ENCODE peak calls at places on chromosomes 11 and 22, in nine cellular contexts. P is cardiac muscle cell, S is ovary, L is BE2C, I is astrocyte, J is dorsolateral prefrontal cortex, G is upper lobe of right lung, U is hepatocyte, R is A673. W is an unnamed sample. For H3K27me3, the result is how much of the 10 kb centered on the place peaks cover.

GRCh38 chr11:6812391-6813005 is 13.0 kb upstream of the OR6A2 start:
- DNase-seq in S (no peak), R (peak), P (peak), J (no peak), U (peak), I (peak), L (peak), G (no peak), W (no peak)

GRCh38 chr11:58832246-58832645 is 12.3 kb downstream of the GLYATL2 start:
- DNase-seq in J (no peak), P (no peak), L (no peak), U (peak), I (peak), R (peak), S (no peak), G (no peak), W (no peak)

GRCh38 chr22:39314251-39314971 is 5.0 kb downstream of the RPL3 start:
- DNase-seq in S (no peak), I (no peak), P (no peak), G (no peak), R (no peak), J (no peak), L (peak), U (no peak), W (no peak)

GRCh38 chr11:27950339-27950738 is 157.6 kb downstream of the KIF18A start:
- DNase-seq in L (no peak), I (no peak), U (no peak), S (no peak), G (no peak), R (no peak), P (no peak), J (no peak), W (no peak)

GRCh38 chr22:30420401-30421178 is 5.0 kb upstream of the MTFP1 start:
- DNase-seq in I (peak), L (no peak), J (no peak), P (no peak), S (no peak), G (no peak), U (no peak), R (no peak), W (peak)

GRCh38 chr11:133919330-133920108 is 37.2 kb downstream of the IGSF9B start:
- DNase-seq in S (no peak), I (no peak), J (no peak), U (no peak), R (no peak), P (no peak), L (no peak), G (no peak), W (no peak)

GRCh38 chr11:83162377-83162776 is 5.4 kb downstream of the PCF11 start:
- DNase-seq in G (no peak), L (no peak), S (no peak), J (no peak), P (no peak), I (no peak), U (no peak), R (no peak), W (no peak)

GRCh38 chr11:133894956-133895549 is 49.7 kb upstream of the SPATA19 start:
- DNase-seq in S (no peak), I (peak), L (no peak), G (no peak), P (peak), R (no peak), U (no peak), J (no peak), W (no peak)

GRCh38 chr11:71440021-71440755 is 8.0 kb downstream of the DHCR7 start:
- DNase-seq in J (no peak), I (no peak), U (no peak), R (no peak), L (no peak), G (no peak), P (no peak), S (no peak), W (no peak)

GRCh38 chr11:35144103-35144741 is 5.3 kb downstream of the CD44 start:
- DNase-seq in J (no peak), P (no peak), R (peak), S (no peak), I (peak), L (no peak), U (no peak), G (peak), W (no peak)

GRCh38 chr11:23590909-23591308 is 730.6 kb upstream of the CCDC179 start:
- DNase-seq in L (no peak), G (no peak), P (no peak), U (no peak), S (no peak), I (no peak), R (no peak), J (no peak), W (no peak)

GRCh38 chr22:49258107-49259010 is 569.3 kb downstream of the BRD1 start:
- DNase-seq in I (no peak), J (peak), S (no peak), U (no peak), L (no peak), R (no peak), P (no peak), G (no peak), W (no peak)

GRCh38 chr11:104704888-104705287 is 193.4 kb downstream of the CASP12 start:
- DNase-seq in U (no peak), G (no peak), L (no peak), J (no peak), S (no peak), R (no peak), I (no peak), P (no peak), W (no peak)

GRCh38 chr11:36131719-36132349 is 157.4 kb downstream of the COMMD9 start:
- DNase-seq in G (no peak), S (peak), J (peak), P (peak), R (peak), I (no peak), L (peak), U (peak), W (no peak)

GRCh38 chr11:134751161-134751560 is 339.1 kb upstream of the B3GAT1 start:
- DNase-seq in P (no peak), G (no peak), R (no peak), U (no peak), L (no peak), I (no peak), J (no peak), S (no peak), W (no peak)

GRCh38 chr11:93845181-93846092 is 5.0 kb downstream of the VSTM5 start:
- DNase-seq in P (no peak), R (no peak), U (no peak), S (no peak), L (no peak), J (no peak), I (peak), G (no peak), W (no peak)

GRCh38 chr11:20609727-20610707 is 10.6 kb downstream of the SLC6A5 start:
- DNase-seq in S (peak), P (peak), J (peak), I (peak), L (peak), G (peak), R (peak), U (peak), W (no peak)

GRCh38 chr11:2222479-2222878 is 47.9 kb downstream of the ASCL2 start:
- DNase-seq in G (no peak), U (no peak), J (no peak), I (no peak), L (no peak), S (no peak), R (no peak), P (no peak), W (no peak)

GRCh38 chr11:88175004-88175706 is at the start of gene RAB38:
- DNase-seq in J (no peak), G (peak), S (peak), I (peak), R (peak), U (peak), L (peak), P (peak), W (no peak)

GRCh38 chr11:68988486-68988885 is 7.7 kb upstream of the MRGPRD start:
- DNase-seq in S (no peak), R (no peak), I (no peak), P (no peak), L (no peak), U (no peak), J (no peak), G (no peak), W (no peak)

GRCh38 chr11:93651052-93651451 is 10.4 kb upstream of the CEP295 start:
- DNase-seq in J (no peak), P (no peak), S (no peak), U (no peak), L (no peak), R (no peak), G (no peak), I (no peak), W (no peak)

GRCh38 chr11:119422505-119423416 is at the start of gene THY1:
- DNase-seq in G (no peak), P (peak), S (no peak), J (peak), R (peak), L (peak), I (peak), U (peak), W (no peak)

GRCh38 chr11:85114786-85115185 is 512.4 kb downstream of the DLG2 start:
- DNase-seq in S (no peak), U (no peak), G (no peak), I (peak), J (no peak), P (no peak), L (no peak), R (no peak), W (no peak)

GRCh38 chr11:35681181-35681767 is 18.7 kb downstream of the TRIM44 start:
- DNase-seq in U (no peak), J (no peak), I (no peak), L (no peak), P (no peak), R (no peak), S (no peak), G (no peak), W (no peak)

GRCh38 chr11:28547395-28547794 is 439.2 kb downstream of the METTL15 start:
- DNase-seq in S (no peak), U (no peak), R (peak), G (no peak), L (no peak), I (no peak), P (no peak), J (no peak), W (no peak)

GRCh38 chr22:22507743-22508273 is 734 bp downstream of the ZNF280B start:
- DNase-seq in R (peak), G (no peak), I (no peak), U (no peak), P (no peak), L (no peak), S (no peak), J (no peak), W (no peak)

GRCh38 chr11:124896071-124896750 is 1.5 kb downstream of the ROBO4 start:
- DNase-seq in I (peak), U (no peak), P (no peak), S (no peak), L (no peak), J (no peak), R (no peak), G (no peak), W (no peak)

GRCh38 chr11:71203681-71204080 is 48.7 kb downstream of the SHANK2 start:
- DNase-seq in P (no peak), J (no peak), U (no peak), G (no peak), I (no peak), R (no peak), L (no peak), S (no peak), W (no peak)

GRCh38 chr22:44620129-44620840 is 81.7 kb upstream of the PRR5 start:
- DNase-seq in R (peak), L (peak), G (no peak), S (peak), U (peak), P (peak), J (peak), I (peak), W (no peak)

GRCh38 chr22:39959640-39960447 is at the start of gene TMA7B:
- DNase-seq in S (no peak), I (peak), G (no peak), P (no peak), U (peak), J (peak), L (peak), R (peak), W (no peak)

GRCh38 chr11:22635689-22636088 is 10.1 kb upstream of the FANCF start:
- DNase-seq in J (no peak), R (no peak), I (no peak), L (no peak), U (no peak), S (no peak), P (no peak), G (no peak), W (no peak)

GRCh38 chr11:122673706-122674105 is 18.2 kb downstream of the UBASH3B start:
- DNase-seq in R (peak), I (peak), J (no peak), S (no peak), U (no peak), L (no peak), G (no peak), P (no peak), W (no peak)

GRCh38 chr11:28860898-28861297 is 752.7 kb downstream of the METTL15 start:
- DNase-seq in J (no peak), U (peak), G (no peak), I (peak), R (peak), S (no peak), P (no peak), L (no peak), W (no peak)

GRCh38 chr11:68960299-68961071 is 20.3 kb downstream of the MRGPRD start:
- DNase-seq in U (no peak), P (no peak), S (peak), L (no peak), G (no peak), J (no peak), R (no peak), I (no peak), W (no peak)

GRCh38 chr11:3615998-3616397 is 25.8 kb downstream of the ART5 start:
- DNase-seq in I (no peak), L (no peak), J (no peak), P (no peak), U (no peak), S (no peak), G (peak), R (no peak), W (no peak)

GRCh38 chr11:69914286-69915150 is 95.3 kb upstream of the FGF3 start:
- DNase-seq in S (peak), R (no peak), U (no peak), J (no peak), L (peak), I (no peak), G (peak), P (no peak), W (no peak)

GRCh38 chr11:107856981-107857517 is 1.5 kb downstream of the SLC35F2 start:
- DNase-seq in J (no peak), G (no peak), I (no peak), L (no peak), P (no peak), S (no peak), R (no peak), U (no peak), W (no peak)

GRCh38 chr11:120828847-120829246 is 195.1 kb upstream of the TBCEL start:
- DNase-seq in S (no peak), J (no peak), G (no peak), U (no peak), L (no peak), R (no peak), I (no peak), P (no peak), W (no peak)

GRCh38 chr11:99256614-99257013 is 235.9 kb downstream of the CNTN5 start:
- DNase-seq in J (no peak), U (no peak), R (no peak), G (no peak), S (no peak), L (no peak), I (no peak), P (no peak), W (no peak)

GRCh38 chr11:122085264-122085663 is 30.8 kb downstream of the BLID start:
- DNase-seq in S (no peak), I (peak), R (peak), G (no peak), U (no peak), J (no peak), L (no peak), P (no peak), W (peak)

GRCh38 chr11:38948392-38948791 is 2350.4 kb upstream of the RAG2 start:
- DNase-seq in S (no peak), R (no peak), P (no peak), U (no peak), G (no peak), I (no peak), L (no peak), J (no peak), W (no peak)
- H3K4me3 ChIP-seq in S (no peak), R (no peak), P (no peak), U (no peak), G (no peak), I (no peak), L (no peak), J (no peak), W (no peak)

GRCh38 chr11:31809543-31809856 is 1.6 kb downstream of the PAX6 start:
- DNase-seq in U (no peak), L (no peak), R (no peak), P (no peak), I (peak), J (no peak), S (no peak), G (no peak), W (no peak)

GRCh38 chr11:31808721-31809542 is 2.2 kb downstream of the PAX6 start:
- DNase-seq in L (no peak), G (peak), I (peak), S (no peak), J (no peak), P (no peak), U (no peak), R (no peak), W (no peak)

GRCh38 chr11:31809857-31810778 is 1.0 kb downstream of the PAX6 start:
- DNase-seq in G (no peak), S (no peak), R (peak), L (peak), P (peak), I (peak), J (no peak), U (peak), W (no peak)

GRCh38 chr11:31812392-31813241 is 1.5 kb upstream of the PAX6 start:
- DNase-seq in L (no peak), R (no peak), S (no peak), I (peak), G (no peak), J (no peak), P (no peak), U (no peak), W (no peak)

GRCh38 chr11:31810779-31811647 is at the start of gene PAX6:
- DNase-seq in J (peak), L (peak), G (no peak), U (no peak), R (peak), I (peak), P (peak), S (no peak), W (no peak)
- TF ChIP-seq CTCF in J (no peak), L (no peak), G (no peak), U (no peak), R (no peak), I (no peak), P (no peak), S (no peak), W (no peak)

DNA sequence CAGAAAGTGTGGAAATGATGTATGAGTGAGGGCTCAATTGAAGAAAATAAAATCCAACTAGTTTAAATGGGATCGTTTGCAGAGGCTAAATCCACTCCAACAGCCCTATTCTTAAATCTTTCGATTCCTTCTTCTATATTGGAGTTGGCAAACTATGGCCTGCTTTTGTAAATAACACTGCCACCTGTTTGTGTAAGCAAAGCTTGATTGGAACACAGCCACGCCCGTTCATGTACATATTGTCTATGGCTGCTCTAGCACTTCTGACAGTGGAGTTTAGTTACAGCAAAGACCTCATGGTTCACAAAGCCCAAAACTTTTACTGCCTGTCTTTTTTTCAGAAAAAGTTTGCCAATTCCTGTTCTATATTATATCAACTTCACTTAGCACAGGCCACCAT is 40.6 kb upstream of the RCN1 start:
- DNase-seq in L (no peak), S (no peak), U (no peak), R (no peak), J (no peak), G (no peak), P (no peak), I (no peak), W (no peak)
- H3K27me3 ChIP-seq in L (under half), S (under half), U (under half), R (under half), J (under half), G (under half), P (under half), I (under half), W (under half)

DNA sequence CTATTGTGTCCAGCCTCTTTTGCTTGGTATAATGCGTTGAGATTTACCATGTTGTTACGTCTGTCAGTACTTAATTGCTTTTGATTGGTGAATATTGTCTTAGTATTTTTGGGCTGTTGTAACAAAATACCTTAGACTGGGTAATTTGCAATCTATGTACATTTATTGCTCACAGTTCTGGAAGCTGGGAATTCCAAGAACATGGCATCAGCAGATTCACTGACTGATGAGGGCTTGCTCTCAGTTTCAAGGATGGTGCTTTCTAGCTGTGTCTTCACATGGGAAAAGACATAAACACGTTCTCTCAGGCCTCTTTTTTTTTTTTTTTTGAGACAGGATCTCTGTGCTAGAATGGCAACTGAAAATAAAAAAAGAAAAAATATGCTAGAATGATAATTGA is 46.7 kb upstream of the INCENP start:
- DNase-seq in U (no peak), P (no peak), G (no peak), L (no peak), J (no peak), I (no peak), S (no peak), R (no peak), W (no peak)
- H3K4me3 ChIP-seq in U (no peak), P (no peak), G (no peak), L (no peak), J (no peak), I (no peak), S (no peak), R (no peak), W (no peak)

GRCh38 chr11:76554767-76555166 is 109.9 kb downstream of the EMSY start:
- DNase-seq in S (no peak), G (no peak), U (no peak), J (no peak), I (no peak), L (no peak), R (no peak), P (no peak), W (no peak)

GRCh38 chr11:76550781-76551180 is 106.0 kb downstream of the EMSY start:
- DNase-seq in L (no peak), U (no peak), J (no peak), R (no peak), P (no peak), I (no peak), G (no peak), S (no peak), W (no peak)

GRCh38 chr11:76553554-76554476 is 109.0 kb downstream of the EMSY start:
- DNase-seq in L (no peak), S (no peak), J (no peak), G (no peak), U (peak), I (no peak), P (no peak), R (no peak), W (no peak)

GRCh38 chr11:76552987-76553386 is 108.2 kb downstream of the EMSY start:
- DNase-seq in R (no peak), U (no peak), L (no peak), P (no peak), J (no peak), I (no peak), S (no peak), G (no peak), W (no peak)

DNA sequence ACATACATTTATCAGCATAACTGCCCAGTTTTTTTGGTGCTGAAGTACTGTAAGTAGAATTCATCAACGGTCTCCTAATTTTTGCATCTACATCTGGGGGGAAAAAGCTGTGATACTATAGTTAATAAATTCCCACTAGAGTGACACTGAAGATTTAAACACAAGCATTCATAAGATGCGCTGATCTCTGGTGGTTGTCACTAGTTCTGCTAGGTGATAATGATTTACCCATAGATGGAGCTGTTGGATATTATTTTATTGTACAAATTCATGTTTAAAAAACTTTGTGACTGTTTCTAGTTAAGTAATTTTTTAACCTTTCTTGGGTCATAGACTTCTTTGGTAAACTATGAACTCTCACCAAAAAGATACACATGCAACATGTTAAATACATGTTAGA is 106.6 kb downstream of the EMSY start:
- DNase-seq in S (no peak), P (no peak), L (no peak), G (no peak), U (peak), J (no peak), I (no peak), R (no peak), W (no peak)
- TF ChIP-seq CTCF in S (no peak), P (no peak), L (peak), G (peak), U (peak), J (peak), I (peak), R (peak), W (no peak)

W was measured in BJ.